ENCODE peak calls at places on chromosomes 11 and 22, in six cellular contexts. U, M, V, D, O and X are unnamed samples.

GRCh38 chr22:38927033-38927789 is 30.2 kb upstream of the APOBEC3A start:
- DNase-seq in U (peak; percentile 39), M (no peak), V (peak; percentile 65), D (peak; percentile 93), O (peak; percentile 31), X (no peak)

GRCh38 chr11:24386551-24387404 is 110.1 kb upstream of the LUZP2 start:
- DNase-seq in U (no peak), M (no peak), V (no peak), D (peak; percentile 53), O (no peak), X (peak; percentile 2)

GRCh38 chr11:113729456-113729855 is 23.3 kb upstream of the TMPRSS5 start:
- DNase-seq in U (no peak), M (no peak), V (no peak), D (no peak), O (no peak), X (no peak)

GRCh38 chr22:42519544-42520237 is at the start of gene RRP7A:
- DNase-seq in U (peak; percentile 79), M (peak; percentile 94), V (peak; percentile 60), D (peak; percentile 91), O (no peak), X (peak; percentile 57)

GRCh38 chr11:37972691-37973090 is 1374.7 kb upstream of the RAG2 start:
- DNase-seq in U (no peak), M (no peak), V (no peak), D (no peak), O (no peak), X (no peak)

GRCh38 chr11:18757742-18758294 is 31.8 kb upstream of the IGSF22 start:
- DNase-seq in U (no peak), M (no peak), V (no peak), D (no peak), O (no peak), X (no peak)

GRCh38 chr11:16780146-16780545 is 41.7 kb downstream of the C11orf58 start:
- DNase-seq in U (no peak), M (no peak), V (no peak), D (no peak), O (no peak), X (no peak)

GRCh38 chr11:364991-365390 is 4.3 kb upstream of the B4GALNT4 start:
- DNase-seq in U (no peak), M (peak; percentile 64), V (no peak), D (no peak), O (no peak), X (no peak)

GRCh38 chr11:78241475-78241874 is 52.8 kb downstream of the USP35 start:
- DNase-seq in U (no peak), M (no peak), V (no peak), D (no peak), O (no peak), X (no peak)

GRCh38 chr11:118918686-118919280 is 6.9 kb downstream of the BCL9L start:
- DNase-seq in U (peak; percentile 39), M (no peak), V (no peak), D (no peak), O (peak; percentile 34), X (no peak)

GRCh38 chr11:14423633-14424032 is 64.7 kb upstream of the RRAS2 start:
- DNase-seq in U (no peak), M (no peak), V (no peak), D (no peak), O (no peak), X (no peak)

GRCh38 chr11:36130401-36130800 is 158.8 kb downstream of the COMMD9 start:
- DNase-seq in U (no peak), M (no peak), V (no peak), D (no peak), O (no peak), X (no peak)

GRCh38 chr11:83223457-83223856 is 29.9 kb downstream of the ANKRD42 start:
- DNase-seq in U (no peak), M (no peak), V (no peak), D (no peak), O (no peak), X (no peak)

GRCh38 chr11:117181586-117182550 is 3.3 kb downstream of the SIDT2 start:
- DNase-seq in U (no peak), M (peak; percentile 59), V (no peak), D (no peak), O (no peak), X (no peak)

GRCh38 chr11:115784796-115785521 is 280.7 kb upstream of the CADM1 start:
- DNase-seq in U (no peak), M (no peak), V (no peak), D (no peak), O (no peak), X (no peak)

GRCh38 chr22:25008666-25009065 is 56.1 kb downstream of the KIAA1671 start:
- DNase-seq in U (no peak), M (no peak), V (no peak), D (no peak), O (no peak), X (no peak)

GRCh38 chr22:42742940-42743339 is 22.3 kb upstream of the A4GALT start:
- DNase-seq in U (no peak), M (no peak), V (no peak), D (peak; percentile 80), O (no peak), X (no peak)

GRCh38 chr11:47177229-47177845 is 658 bp upstream of the ARFGAP2 start:
- DNase-seq in U (peak; percentile 69), M (no peak), V (peak; percentile 68), D (peak; percentile 90), O (peak; percentile 83), X (peak; percentile 52)

GRCh38 chr11:44333271-44334218 is 23.6 kb upstream of the ALX4 start:
- DNase-seq in U (no peak), M (no peak), V (no peak), D (no peak), O (no peak), X (no peak)

GRCh38 chr11:129313588-129314288 is 61.9 kb upstream of the BARX2 start:
- DNase-seq in U (no peak), M (no peak), V (no peak), D (no peak), O (no peak), X (no peak)

GRCh38 chr22:35568751-35569725 is 28.4 kb downstream of the RASD2 start:
- DNase-seq in U (no peak), M (no peak), V (no peak), D (peak; percentile 60), O (peak; percentile 52), X (peak; percentile 15)

GRCh38 chr11:133509924-133510697 is 22.2 kb downstream of the OPCML start:
- DNase-seq in U (no peak), M (no peak), V (no peak), D (no peak), O (no peak), X (no peak)

GRCh38 chr22:46079861-46080821 is 70.2 kb upstream of the PPARA start:
- DNase-seq in U (no peak), M (peak; percentile 76), V (peak; percentile 59), D (no peak), O (peak; percentile 76), X (no peak)

GRCh38 chr22:29987143-29987542 is 93.1 kb upstream of the HORMAD2 start:
- DNase-seq in U (no peak), M (no peak), V (no peak), D (no peak), O (no peak), X (no peak)

GRCh38 chr11:126700773-126701554 is 299.6 kb downstream of the KIRREL3 start:
- DNase-seq in U (no peak), M (no peak), V (no peak), D (no peak), O (no peak), X (no peak)

GRCh38 chr11:47207459-47207858 is 7.3 kb upstream of the DDB2 start:
- DNase-seq in U (no peak), M (no peak), V (no peak), D (no peak), O (no peak), X (no peak)

GRCh38 chr11:17036666-17037658 is 22.7 kb upstream of the PLEKHA7 start:
- DNase-seq in U (no peak), M (no peak), V (no peak), D (peak; percentile 86), O (no peak), X (no peak)

GRCh38 chr11:1305558-1306056 is 3.8 kb downstream of the TOLLIP start:
- DNase-seq in U (no peak), M (no peak), V (no peak), D (peak; percentile 38), O (no peak), X (no peak)

GRCh38 chr11:574632-575323 is 1.5 kb upstream of the PHRF1 start:
- DNase-seq in U (no peak), M (no peak), V (no peak), D (peak; percentile 57), O (no peak), X (no peak)

GRCh38 chr22:48635825-48636224 is 1191.8 kb downstream of the BRD1 start:
- DNase-seq in U (no peak), M (no peak), V (peak; percentile 63), D (no peak), O (no peak), X (no peak)

GRCh38 chr11:113874920-113875413 is 405 bp downstream of the USP28 start:
- DNase-seq in U (no peak), M (no peak), V (no peak), D (no peak), O (no peak), X (no peak)

GRCh38 chr11:2884424-2884815 is 1.2 kb downstream of the CDKN1C start:
- DNase-seq in U (no peak), M (no peak), V (no peak), D (peak; percentile 75), O (no peak), X (peak; percentile 51)

GRCh38 chr22:19291218-19291579 is 320 bp downstream of the CLTCL1 start:
- DNase-seq in U (peak; percentile 11), M (peak; percentile 89), V (peak; percentile 32), D (peak; percentile 74), O (peak; percentile 15), X (no peak)

GRCh38 chr22:27637604-27638003 is 164.0 kb downstream of the MN1 start:
- DNase-seq in U (no peak), M (no peak), V (no peak), D (no peak), O (no peak), X (no peak)

GRCh38 chr11:35087648-35088047 is 51.3 kb upstream of the CD44 start:
- DNase-seq in U (no peak), M (no peak), V (no peak), D (no peak), O (no peak), X (no peak)

GRCh38 chr11:17506314-17506713 is 29.7 kb upstream of the ABCC8 start:
- DNase-seq in U (no peak), M (no peak), V (no peak), D (no peak), O (no peak), X (no peak)